ENCODE peak calls at places on chromosome 20, in eight cellular contexts. D is iPS-NIHi11; O is iris pigment epithelial cell; B is fibroblast of pulmonary artery; E is stimulated activated CD4-positive, alpha-beta T cell treated with anti-CD3 and anti-CD28 coated beads, Interleukin-4, amount 100 ng/mL, for 4 hours; H is adrenal gland; Y is CD8-positive, alpha-beta T cell; A is KBM-7. U is an unnamed sample.

GRCh38 chr20:32337937-32338661 is 20.0 kb upstream of the ASXL1 start:
- DNase-seq in A (no peak), O (no peak), B (no peak), E (no peak), D (no peak), Y (no peak), H (no peak), U (no peak)

GRCh38 chr20:59902470-59902869 is 31.0 kb downstream of the SYCP2 start:
- DNase-seq in A (no peak), O (no peak), Y (no peak), H (no peak), E (no peak), D (no peak), B (no peak), U (no peak)

GRCh38 chr20:40991181-40991889 is 37.3 kb upstream of the TOP1 start:
- DNase-seq in O (peak; percentile 34), B (no peak), H (peak; percentile 44), E (no peak), Y (no peak), D (no peak), A (peak; percentile 98), U (no peak)

GRCh38 chr20:63068711-63069367 is 62.1 kb upstream of the BHLHE23 start:
- DNase-seq in A (no peak), O (no peak), Y (no peak), D (no peak), B (no peak), E (no peak), H (no peak), U (no peak)

GRCh38 chr20:30376767-30377658 is 880.5 kb upstream of the DEFB115 start:
- DNase-seq in A (peak; percentile 82), H (peak; percentile 88), D (peak; percentile 82), B (peak; percentile 86), Y (peak; percentile 89), O (peak; percentile 84), E (peak; percentile 90), U (peak; percentile 91)

GRCh38 chr20:48120120-48120519 is 334.8 kb upstream of the SULF2 start:
- DNase-seq in H (no peak), E (no peak), Y (no peak), D (no peak), O (no peak), A (no peak), B (no peak), U (no peak)

GRCh38 chr20:45433316-45433715 is 17.4 kb downstream of the PIGT start:
- DNase-seq in H (no peak), D (no peak), O (peak; percentile 49), A (no peak), B (peak; percentile 45), Y (no peak), E (no peak), U (no peak)

GRCh38 chr20:51438136-51438535 is 104.4 kb downstream of the NFATC2 start:
- DNase-seq in A (no peak), Y (no peak), O (no peak), E (no peak), D (no peak), H (no peak), B (no peak), U (no peak)

GRCh38 chr20:25364180-25364788 is 26.4 kb downstream of the ABHD12 start:
- DNase-seq in B (peak; percentile 33), O (peak; percentile 81), D (no peak), E (no peak), A (no peak), H (no peak), Y (no peak), U (no peak)

GRCh38 chr20:62409935-62410741 is 3.1 kb upstream of the CABLES2 start:
- DNase-seq in B (peak; percentile 23), H (peak; percentile 93), A (peak; percentile 56), O (peak; percentile 23), D (peak; percentile 82), E (peak; percentile 35), Y (peak; percentile 31), U (peak; percentile 18)

GRCh38 chr20:4449977-4450715 is 271.6 kb upstream of the PRND start:
- DNase-seq in O (peak; percentile 83), D (no peak), Y (no peak), H (no peak), A (peak; percentile 6), B (peak; percentile 35), E (no peak), U (no peak)

GRCh38 chr20:15339264-15339663 is 1001.9 kb upstream of the FLRT3 start:
- DNase-seq in A (no peak), H (no peak), O (no peak), E (no peak), Y (no peak), B (no peak), D (no peak), U (no peak)

GRCh38 chr20:25209400-25209799 is 13.9 kb downstream of the ENTPD6 start:
- DNase-seq in B (no peak), O (no peak), H (no peak), Y (no peak), E (no peak), D (no peak), A (no peak), U (no peak)

GRCh38 chr20:58982406-58983114 is 1.5 kb downstream of the NELFCD start:
- DNase-seq in E (no peak), A (no peak), D (no peak), Y (peak; percentile 9), H (no peak), O (no peak), B (no peak), U (no peak)

GRCh38 chr20:46047821-46048220 is 18.8 kb downstream of the SLC12A5 start:
- DNase-seq in D (no peak), A (no peak), H (no peak), O (no peak), Y (no peak), E (no peak), B (no peak), U (no peak)

GRCh38 chr20:11445891-11446290 is 471.8 kb upstream of the BTBD3 start:
- DNase-seq in H (no peak), A (no peak), Y (no peak), D (no peak), B (peak; percentile 65), O (peak; percentile 82), E (no peak), U (no peak)

GRCh38 chr20:40424695-40425094 is 264.3 kb downstream of the MAFB start:
- DNase-seq in A (no peak), E (no peak), Y (no peak), D (no peak), B (no peak), H (no peak), O (no peak), U (no peak)

GRCh38 chr20:35660122-35660937 is 4.4 kb downstream of the CPNE1 start:
- DNase-seq in H (no peak), A (no peak), D (no peak), E (no peak), O (no peak), B (no peak), Y (no peak), U (peak; percentile 10)

GRCh38 chr20:62021794-62022419 is 43.8 kb downstream of the TAF4 start:
- DNase-seq in A (no peak), D (no peak), O (no peak), H (no peak), Y (no peak), E (no peak), B (no peak), U (no peak)

GRCh38 chr20:60008130-60008808 is 50.0 kb downstream of the CDH26 start:
- DNase-seq in H (no peak), A (no peak), O (no peak), D (no peak), E (no peak), Y (no peak), B (no peak), U (no peak)